ENCODE peak calls at places on chromosomes 12 and 14, in seven cellular contexts. One of them, this sample, is unnamed.

GRCh38 chr14:61527325-61528100 is 167.8 kb upstream of the HIF1A start:
- DNase-seq in naive thymus-derived CD4-positive, alpha-beta T cell: no peak
- DNase-seq in GM06990: no peak
- DNase-seq in NCI-H524: no peak
- DNase-seq in Right ventricle myocardium superior: no peak
- DNase-seq in HCEC 1CT: peak; percentile 85
- DNase-seq in NCI-H1694 treated with DMSO at 0.1 percent for 48 hours: no peak
- DNase-seq in this sample: no peak

GRCh38 chr12:112243255-112243965 is 118.0 kb downstream of the TRAFD1 start:
- DNase-seq in NCI-H1694 treated with DMSO at 0.1 percent for 48 hours: no peak
- DNase-seq in naive thymus-derived CD4-positive, alpha-beta T cell: no peak
- DNase-seq in NCI-H524: no peak
- DNase-seq in Right ventricle myocardium superior: no peak
- DNase-seq in HCEC 1CT: no peak
- DNase-seq in GM06990: peak; percentile 11
- DNase-seq in this sample: no peak

GRCh38 chr14:99722741-99723140 is 38.6 kb downstream of the CYP46A1 start:
- DNase-seq in naive thymus-derived CD4-positive, alpha-beta T cell: no peak
- DNase-seq in NCI-H524: no peak
- DNase-seq in GM06990: no peak
- DNase-seq in NCI-H1694 treated with DMSO at 0.1 percent for 48 hours: no peak
- DNase-seq in HCEC 1CT: no peak
- DNase-seq in Right ventricle myocardium superior: no peak
- DNase-seq in this sample: peak; percentile 30

GRCh38 chr14:56892959-56893358 is 82.7 kb upstream of the OTX2 start:
- DNase-seq in HCEC 1CT: no peak
- DNase-seq in GM06990: no peak
- DNase-seq in naive thymus-derived CD4-positive, alpha-beta T cell: no peak
- DNase-seq in NCI-H524: no peak
- DNase-seq in NCI-H1694 treated with DMSO at 0.1 percent for 48 hours: no peak
- DNase-seq in Right ventricle myocardium superior: no peak
- DNase-seq in this sample: no peak

GRCh38 chr12:9740109-9740750 is 7.3 kb upstream of the CLECL1 start:
- DNase-seq in NCI-H1694 treated with DMSO at 0.1 percent for 48 hours: no peak
- DNase-seq in Right ventricle myocardium superior: no peak
- DNase-seq in HCEC 1CT: no peak
- DNase-seq in GM06990: no peak
- DNase-seq in NCI-H524: no peak
- DNase-seq in naive thymus-derived CD4-positive, alpha-beta T cell: peak; percentile 52
- DNase-seq in this sample: no peak

GRCh38 chr12:49296034-49296835 is 1.3 kb downstream of the PRPH start:
- DNase-seq in GM06990: peak; percentile 62
- DNase-seq in NCI-H1694 treated with DMSO at 0.1 percent for 48 hours: no peak
- DNase-seq in NCI-H524: no peak
- DNase-seq in HCEC 1CT: no peak
- DNase-seq in Right ventricle myocardium superior: peak; percentile 59
- DNase-seq in naive thymus-derived CD4-positive, alpha-beta T cell: peak; percentile 53
- DNase-seq in this sample: no peak

GRCh38 chr14:95564060-95564459 is 29.2 kb downstream of the GLRX5 start:
- DNase-seq in NCI-H1694 treated with DMSO at 0.1 percent for 48 hours: no peak
- DNase-seq in GM06990: no peak
- DNase-seq in naive thymus-derived CD4-positive, alpha-beta T cell: no peak
- DNase-seq in Right ventricle myocardium superior: peak; percentile 60
- DNase-seq in NCI-H524: no peak
- DNase-seq in HCEC 1CT: peak; percentile 11
- DNase-seq in this sample: no peak

GRCh38 chr12:94795520-94795919 is 145.2 kb upstream of the TMCC3 start:
- DNase-seq in HCEC 1CT: peak; percentile 66
- DNase-seq in Right ventricle myocardium superior: peak; percentile 43
- DNase-seq in naive thymus-derived CD4-positive, alpha-beta T cell: no peak
- DNase-seq in GM06990: no peak
- DNase-seq in NCI-H524: no peak
- DNase-seq in NCI-H1694 treated with DMSO at 0.1 percent for 48 hours: no peak
- DNase-seq in this sample: no peak

GRCh38 chr14:98008381-98009113 is 1211.4 kb downstream of the VRK1 start:
- DNase-seq in naive thymus-derived CD4-positive, alpha-beta T cell: no peak
- DNase-seq in HCEC 1CT: no peak
- DNase-seq in NCI-H524: no peak
- DNase-seq in GM06990: no peak
- DNase-seq in Right ventricle myocardium superior: no peak
- DNase-seq in NCI-H1694 treated with DMSO at 0.1 percent for 48 hours: no peak
- DNase-seq in this sample: no peak

GRCh38 chr12:45235087-45236025 is 19.5 kb downstream of the ANO6 start:
- DNase-seq in naive thymus-derived CD4-positive, alpha-beta T cell: no peak
- DNase-seq in NCI-H524: no peak
- DNase-seq in HCEC 1CT: peak; percentile 71
- DNase-seq in GM06990: no peak
- DNase-seq in NCI-H1694 treated with DMSO at 0.1 percent for 48 hours: no peak
- DNase-seq in Right ventricle myocardium superior: no peak
- DNase-seq in this sample: no peak

GRCh38 chr12:121579190-121579791 is 1.5 kb downstream of the KDM2B start:
- DNase-seq in NCI-H524: no peak
- DNase-seq in Right ventricle myocardium superior: peak; percentile 57
- DNase-seq in GM06990: peak; percentile 41
- DNase-seq in naive thymus-derived CD4-positive, alpha-beta T cell: peak; percentile 44
- DNase-seq in NCI-H1694 treated with DMSO at 0.1 percent for 48 hours: no peak
- DNase-seq in HCEC 1CT: peak; percentile 33
- DNase-seq in this sample: no peak

GRCh38 chr12:130714591-130715149 is 1.4 kb downstream of the RIMBP2 start:
- DNase-seq in GM06990: no peak
- DNase-seq in naive thymus-derived CD4-positive, alpha-beta T cell: no peak
- DNase-seq in NCI-H524: peak; percentile 60
- DNase-seq in HCEC 1CT: no peak
- DNase-seq in NCI-H1694 treated with DMSO at 0.1 percent for 48 hours: no peak
- DNase-seq in Right ventricle myocardium superior: peak; percentile 22
- DNase-seq in this sample: no peak

GRCh38 chr12:24020391-24021163 is 71.1 kb upstream of the SOX5 start:
- DNase-seq in naive thymus-derived CD4-positive, alpha-beta T cell: no peak
- DNase-seq in GM06990: no peak
- DNase-seq in HCEC 1CT: no peak
- DNase-seq in NCI-H524: no peak
- DNase-seq in NCI-H1694 treated with DMSO at 0.1 percent for 48 hours: no peak
- DNase-seq in Right ventricle myocardium superior: no peak
- DNase-seq in this sample: no peak

GRCh38 chr14:46574236-46574970 is 77.2 kb downstream of the RPL10L start:
- DNase-seq in GM06990: no peak
- DNase-seq in Right ventricle myocardium superior: no peak
- DNase-seq in NCI-H524: no peak
- DNase-seq in naive thymus-derived CD4-positive, alpha-beta T cell: no peak
- DNase-seq in NCI-H1694 treated with DMSO at 0.1 percent for 48 hours: no peak
- DNase-seq in HCEC 1CT: no peak
- DNase-seq in this sample: no peak

GRCh38 chr12:121202407-121203355 is 7.2 kb upstream of the P2RX4 start:
- DNase-seq in naive thymus-derived CD4-positive, alpha-beta T cell: no peak
- DNase-seq in NCI-H524: no peak
- DNase-seq in NCI-H1694 treated with DMSO at 0.1 percent for 48 hours: no peak
- DNase-seq in GM06990: no peak
- DNase-seq in HCEC 1CT: no peak
- DNase-seq in Right ventricle myocardium superior: no peak
- DNase-seq in this sample: no peak

GRCh38 chr12:110270125-110270962 is 10.7 kb upstream of the ATP2A2 start:
- DNase-seq in naive thymus-derived CD4-positive, alpha-beta T cell: no peak
- DNase-seq in NCI-H1694 treated with DMSO at 0.1 percent for 48 hours: peak; percentile 70
- DNase-seq in GM06990: no peak
- DNase-seq in HCEC 1CT: peak; percentile 88
- DNase-seq in NCI-H524: peak; percentile 87
- DNase-seq in Right ventricle myocardium superior: peak; percentile 61
- DNase-seq in this sample: no peak

GRCh38 chr12:1122803-1123202 is 131.8 kb downstream of the ERC1 start:
- DNase-seq in Right ventricle myocardium superior: no peak
- DNase-seq in NCI-H524: peak; percentile 1
- DNase-seq in HCEC 1CT: no peak
- DNase-seq in naive thymus-derived CD4-positive, alpha-beta T cell: peak; percentile 73
- DNase-seq in GM06990: no peak
- DNase-seq in NCI-H1694 treated with DMSO at 0.1 percent for 48 hours: no peak
- DNase-seq in this sample: no peak

GRCh38 chr12:131940121-131940520 is 9.6 kb upstream of the EP400 start:
- DNase-seq in NCI-H1694 treated with DMSO at 0.1 percent for 48 hours: no peak
- DNase-seq in NCI-H524: no peak
- DNase-seq in GM06990: no peak
- DNase-seq in Right ventricle myocardium superior: peak; percentile 25
- DNase-seq in HCEC 1CT: no peak
- DNase-seq in naive thymus-derived CD4-positive, alpha-beta T cell: no peak
- DNase-seq in this sample: no peak

This sample was measured in mesenteric fat pad.